ENCODE peak calls at places on chromosomes 6 and 20, in four cellular contexts. One of them, this sample, is unnamed.

GRCh38 chr6:152897807-152898399 is 84.9 kb downstream of the FBXO5 start:
- DNase-seq in 8988T: peak; percentile 46
- DNase-seq in HEK293T: peak; percentile 86
- DNase-seq in hippocampal formation: peak; percentile 29
- DNase-seq in this sample: peak; percentile 83

GRCh38 chr6:40962241-40962640 is 76.8 kb downstream of the UNC5CL start:
- DNase-seq in 8988T: no peak
- DNase-seq in HEK293T: no peak
- DNase-seq in hippocampal formation: no peak
- DNase-seq in this sample: peak; percentile 44

GRCh38 chr6:140230282-140230681 is 855.8 kb upstream of the CITED2 start:
- DNase-seq in 8988T: no peak
- DNase-seq in HEK293T: no peak
- DNase-seq in hippocampal formation: no peak
- DNase-seq in this sample: no peak

GRCh38 chr6:158654960-158655485 is 5.2 kb downstream of the SYTL3 start:
- DNase-seq in 8988T: no peak
- DNase-seq in HEK293T: no peak
- DNase-seq in hippocampal formation: no peak
- DNase-seq in this sample: no peak

GRCh38 chr6:22364314-22364713 is 67.5 kb upstream of the PRL start:
- DNase-seq in 8988T: no peak
- DNase-seq in HEK293T: no peak
- DNase-seq in hippocampal formation: no peak
- DNase-seq in this sample: no peak

GRCh38 chr6:115441671-115442070 is 619.0 kb downstream of the FRK start:
- DNase-seq in 8988T: no peak
- DNase-seq in HEK293T: no peak
- DNase-seq in hippocampal formation: no peak
- DNase-seq in this sample: no peak

GRCh38 chr6:25369450-25370086 is 90.4 kb downstream of the CARMIL1 start:
- DNase-seq in 8988T: no peak
- DNase-seq in HEK293T: no peak
- DNase-seq in hippocampal formation: no peak
- DNase-seq in this sample: peak; percentile 57

GRCh38 chr6:167676666-167677421 is 149.9 kb upstream of the AFDN start:
- DNase-seq in 8988T: no peak
- DNase-seq in HEK293T: no peak
- DNase-seq in hippocampal formation: peak; percentile 22
- DNase-seq in this sample: no peak

GRCh38 chr20:47929368-47930115 is 144.3 kb upstream of the SULF2 start:
- DNase-seq in 8988T: no peak
- DNase-seq in HEK293T: no peak
- DNase-seq in hippocampal formation: no peak
- DNase-seq in this sample: no peak

GRCh38 chr6:15088904-15089568 is 156.8 kb upstream of the JARID2 start:
- DNase-seq in 8988T: no peak
- DNase-seq in HEK293T: peak; percentile 42
- DNase-seq in hippocampal formation: no peak
- DNase-seq in this sample: no peak

GRCh38 chr6:156780117-156780641 is 3.0 kb downstream of the ARID1B start:
- DNase-seq in 8988T: peak; percentile 61
- DNase-seq in HEK293T: peak; percentile 68
- DNase-seq in hippocampal formation: peak; percentile 51
- DNase-seq in this sample: peak; percentile 81

GRCh38 chr6:1136415-1136774 is 175.5 kb upstream of the FOXQ1 start:
- DNase-seq in 8988T: no peak
- DNase-seq in HEK293T: no peak
- DNase-seq in hippocampal formation: no peak
- DNase-seq in this sample: no peak

GRCh38 chr20:41540916-41541315 is 77.3 kb downstream of the CHD6 start:
- DNase-seq in 8988T: no peak
- DNase-seq in HEK293T: no peak
- DNase-seq in hippocampal formation: no peak
- DNase-seq in this sample: no peak

GRCh38 chr6:4822476-4822875 is 46.3 kb downstream of the CDYL start:
- DNase-seq in 8988T: no peak
- DNase-seq in HEK293T: no peak
- DNase-seq in hippocampal formation: no peak
- DNase-seq in this sample: no peak

GRCh38 chr20:25470045-25470444 is 62.6 kb downstream of the GINS1 start:
- DNase-seq in 8988T: no peak
- DNase-seq in HEK293T: peak; percentile 43
- DNase-seq in hippocampal formation: no peak
- DNase-seq in this sample: peak; percentile 76

GRCh38 chr6:82589509-82590206 is 226.0 kb downstream of the TPBG start:
- DNase-seq in 8988T: peak; percentile 16
- DNase-seq in HEK293T: peak; percentile 26
- DNase-seq in hippocampal formation: no peak
- DNase-seq in this sample: no peak

GRCh38 chr6:32147401-32148132 is 4.2 kb downstream of the PRRT1 start:
- DNase-seq in 8988T: no peak
- DNase-seq in HEK293T: no peak
- DNase-seq in hippocampal formation: no peak
- DNase-seq in this sample: no peak

GRCh38 chr20:48669946-48670630 is 157.7 kb downstream of the PREX1 start:
- DNase-seq in 8988T: no peak
- DNase-seq in HEK293T: no peak
- DNase-seq in hippocampal formation: no peak
- DNase-seq in this sample: no peak

GRCh38 chr6:4309540-4309939 is 174.2 kb upstream of the ECI2 start:
- DNase-seq in 8988T: no peak
- DNase-seq in HEK293T: no peak
- DNase-seq in hippocampal formation: no peak
- DNase-seq in this sample: no peak

GRCh38 chr6:72042088-72042487 is 155.7 kb downstream of the RIMS1 start:
- DNase-seq in 8988T: no peak
- DNase-seq in HEK293T: no peak
- DNase-seq in hippocampal formation: no peak
- DNase-seq in this sample: no peak

GRCh38 chr6:169070506-169071176 is 183.0 kb downstream of the THBS2 start:
- DNase-seq in 8988T: peak; percentile 52
- DNase-seq in HEK293T: peak; percentile 42
- DNase-seq in hippocampal formation: no peak
- DNase-seq in this sample: no peak

GRCh38 chr20:650954-651353 is 2.0 kb downstream of the SRXN1 start:
- DNase-seq in 8988T: no peak
- DNase-seq in HEK293T: no peak
- DNase-seq in hippocampal formation: no peak
- DNase-seq in this sample: no peak

GRCh38 chr6:168355716-168356522 is 36.3 kb upstream of the DACT2 start:
- DNase-seq in 8988T: peak; percentile 60
- DNase-seq in HEK293T: peak; percentile 75
- DNase-seq in hippocampal formation: peak; percentile 51
- DNase-seq in this sample: peak; percentile 25

GRCh38 chr6:142303191-142303564 is 1.4 kb downstream of the ADGRG6 start:
- DNase-seq in 8988T: no peak
- DNase-seq in HEK293T: no peak
- DNase-seq in hippocampal formation: no peak
- DNase-seq in this sample: no peak

GRCh38 chr20:48805286-48805685 is 22.5 kb downstream of the PREX1 start:
- DNase-seq in 8988T: no peak
- DNase-seq in HEK293T: no peak
- DNase-seq in hippocampal formation: no peak
- DNase-seq in this sample: no peak

GRCh38 chr6:170347091-170347490 is 40.5 kb downstream of the FAM120B start:
- DNase-seq in 8988T: no peak
- DNase-seq in HEK293T: no peak
- DNase-seq in hippocampal formation: no peak
- DNase-seq in this sample: peak; percentile 46

GRCh38 chr20:61534346-61534745 is 282.3 kb downstream of the CDH4 start:
- DNase-seq in 8988T: no peak
- DNase-seq in HEK293T: no peak
- DNase-seq in hippocampal formation: no peak
- DNase-seq in this sample: no peak

GRCh38 chr6:53837875-53838806 is 43.3 kb downstream of the LRRC1 start:
- DNase-seq in 8988T: no peak
- DNase-seq in HEK293T: no peak
- DNase-seq in hippocampal formation: peak; percentile 69
- DNase-seq in this sample: no peak

GRCh38 chr20:8434326-8434876 is 302.3 kb downstream of the PLCB1 start:
- DNase-seq in 8988T: no peak
- DNase-seq in HEK293T: no peak
- DNase-seq in hippocampal formation: no peak
- DNase-seq in this sample: no peak

GRCh38 chr6:63640062-63640461 is 4.5 kb downstream of the PHF3 start:
- DNase-seq in 8988T: no peak
- DNase-seq in HEK293T: no peak
- DNase-seq in hippocampal formation: no peak
- DNase-seq in this sample: no peak

GRCh38 chr6:168374051-168374502 is 54.5 kb upstream of the DACT2 start:
- DNase-seq in 8988T: no peak
- DNase-seq in HEK293T: no peak
- DNase-seq in hippocampal formation: no peak
- DNase-seq in this sample: no peak

GRCh38 chr20:48772183-48772976 is 55.4 kb downstream of the PREX1 start:
- DNase-seq in 8988T: no peak
- DNase-seq in HEK293T: no peak
- DNase-seq in hippocampal formation: peak; percentile 51
- DNase-seq in this sample: no peak

GRCh38 chr6:7897461-7898192 is 13.0 kb downstream of the TXNDC5 start:
- DNase-seq in 8988T: no peak
- DNase-seq in HEK293T: no peak
- DNase-seq in hippocampal formation: no peak
- DNase-seq in this sample: no peak

GRCh38 chr6:149014631-149015171 is 267.9 kb downstream of the UST start:
- DNase-seq in 8988T: no peak
- DNase-seq in HEK293T: no peak
- DNase-seq in hippocampal formation: no peak
- DNase-seq in this sample: no peak

GRCh38 chr6:163668061-163668426 is 253.5 kb downstream of the QKI start:
- DNase-seq in 8988T: no peak
- DNase-seq in HEK293T: no peak
- DNase-seq in hippocampal formation: no peak
- DNase-seq in this sample: no peak

GRCh38 chr6:40720375-40720748 is 133.2 kb upstream of the LRFN2 start:
- DNase-seq in 8988T: no peak
- DNase-seq in HEK293T: no peak
- DNase-seq in hippocampal formation: no peak
- DNase-seq in this sample: no peak